ENCODE peak calls at places on chromosomes 1 and 21, in six cellular contexts. One of them, this sample, is unnamed.

GRCh38 chr1:156113263-156114004 is 1.1 kb upstream of the LMNA start:
- DNase-seq in lung: no peak
- DNase-seq in esophagus squamous epithelium: no peak
- DNase-seq in GM23248: peak; percentile 80
- DNase-seq in cardiac muscle cell: no peak
- DNase-seq in body of pancreas: no peak
- DNase-seq in this sample: no peak

GRCh38 chr1:172352435-172352834 is 68.0 kb upstream of the C1orf105 start:
- DNase-seq in lung: no peak
- DNase-seq in esophagus squamous epithelium: no peak
- DNase-seq in GM23248: peak; percentile 56
- DNase-seq in cardiac muscle cell: no peak
- DNase-seq in body of pancreas: no peak
- DNase-seq in this sample: no peak

GRCh38 chr1:153908071-153908470 is 14.7 kb downstream of the GATAD2B start:
- DNase-seq in lung: no peak
- DNase-seq in esophagus squamous epithelium: no peak
- DNase-seq in GM23248: no peak
- DNase-seq in cardiac muscle cell: no peak
- DNase-seq in body of pancreas: no peak
- DNase-seq in this sample: no peak

GRCh38 chr1:100780826-100781225 is 61.3 kb downstream of the VCAM1 start:
- DNase-seq in lung: no peak
- DNase-seq in esophagus squamous epithelium: no peak
- DNase-seq in GM23248: no peak
- DNase-seq in cardiac muscle cell: no peak
- DNase-seq in body of pancreas: no peak
- DNase-seq in this sample: no peak

GRCh38 chr1:204961765-204962419 is 81.1 kb upstream of the CNTN2 start:
- DNase-seq in lung: no peak
- DNase-seq in esophagus squamous epithelium: no peak
- DNase-seq in GM23248: peak; percentile 9
- DNase-seq in cardiac muscle cell: no peak
- DNase-seq in body of pancreas: peak; percentile 65
- DNase-seq in this sample: no peak

GRCh38 chr1:31476891-31477846 is 64.2 kb downstream of the SERINC2 start:
- DNase-seq in lung: no peak
- DNase-seq in esophagus squamous epithelium: no peak
- DNase-seq in GM23248: peak; percentile 8
- DNase-seq in cardiac muscle cell: no peak
- DNase-seq in body of pancreas: peak; percentile 8
- DNase-seq in this sample: no peak

GRCh38 chr1:223304931-223305330 is 59.0 kb downstream of the SUSD4 start:
- DNase-seq in lung: no peak
- DNase-seq in esophagus squamous epithelium: no peak
- DNase-seq in GM23248: no peak
- DNase-seq in cardiac muscle cell: no peak
- DNase-seq in body of pancreas: no peak
- DNase-seq in this sample: no peak

GRCh38 chr21:23021481-23021880 is 2023.3 kb downstream of the NCAM2 start:
- DNase-seq in lung: no peak
- DNase-seq in esophagus squamous epithelium: no peak
- DNase-seq in GM23248: no peak
- DNase-seq in cardiac muscle cell: no peak
- DNase-seq in body of pancreas: no peak
- DNase-seq in this sample: no peak

GRCh38 chr1:3418600-3418999 is 35.9 kb upstream of the ARHGEF16 start:
- DNase-seq in lung: no peak
- DNase-seq in esophagus squamous epithelium: no peak
- DNase-seq in GM23248: no peak
- DNase-seq in cardiac muscle cell: no peak
- DNase-seq in body of pancreas: no peak
- DNase-seq in this sample: no peak

GRCh38 chr1:58695206-58695605 is 4.7 kb downstream of the MYSM1 start:
- DNase-seq in lung: no peak
- DNase-seq in esophagus squamous epithelium: no peak
- DNase-seq in GM23248: no peak
- DNase-seq in cardiac muscle cell: no peak
- DNase-seq in body of pancreas: no peak
- DNase-seq in this sample: no peak

GRCh38 chr1:232629250-232630046 is 485 bp downstream of the SIPA1L2 start:
- DNase-seq in lung: peak; percentile 39
- DNase-seq in esophagus squamous epithelium: no peak
- DNase-seq in GM23248: peak; percentile 50
- DNase-seq in cardiac muscle cell: peak; percentile 57
- DNase-seq in body of pancreas: peak; percentile 39
- DNase-seq in this sample: no peak

GRCh38 chr1:53987880-53988279 is 30.1 kb downstream of the LDLRAD1 start:
- DNase-seq in lung: no peak
- DNase-seq in esophagus squamous epithelium: no peak
- DNase-seq in GM23248: peak; percentile 24
- DNase-seq in cardiac muscle cell: no peak
- DNase-seq in body of pancreas: no peak
- DNase-seq in this sample: no peak

GRCh38 chr1:24536391-24536840 is 19.5 kb upstream of the NCMAP start:
- DNase-seq in lung: no peak
- DNase-seq in esophagus squamous epithelium: no peak
- DNase-seq in GM23248: no peak
- DNase-seq in cardiac muscle cell: peak; percentile 30
- DNase-seq in body of pancreas: no peak
- DNase-seq in this sample: peak; percentile 65

GRCh38 chr21:16800536-16800935 is 712.3 kb upstream of the CXADR start:
- DNase-seq in lung: no peak
- DNase-seq in esophagus squamous epithelium: no peak
- DNase-seq in GM23248: no peak
- DNase-seq in cardiac muscle cell: no peak
- DNase-seq in body of pancreas: no peak
- DNase-seq in this sample: no peak

GRCh38 chr21:29321908-29322569 is 23.3 kb downstream of the BACH1 start:
- DNase-seq in lung: no peak
- DNase-seq in esophagus squamous epithelium: no peak
- DNase-seq in GM23248: no peak
- DNase-seq in cardiac muscle cell: no peak
- DNase-seq in body of pancreas: no peak
- DNase-seq in this sample: no peak

GRCh38 chr1:170238704-170239391 is 93.1 kb downstream of the NTMT2 start:
- DNase-seq in lung: no peak
- DNase-seq in esophagus squamous epithelium: no peak
- DNase-seq in GM23248: no peak
- DNase-seq in cardiac muscle cell: no peak
- DNase-seq in body of pancreas: no peak
- DNase-seq in this sample: no peak

GRCh38 chr1:59063501-59063900 is 233.4 kb upstream of the FGGY start:
- DNase-seq in lung: no peak
- DNase-seq in esophagus squamous epithelium: no peak
- DNase-seq in GM23248: no peak
- DNase-seq in cardiac muscle cell: no peak
- DNase-seq in body of pancreas: no peak
- DNase-seq in this sample: no peak

GRCh38 chr1:19268445-19268844 is 16.8 kb downstream of the MRTO4 start:
- DNase-seq in lung: no peak
- DNase-seq in esophagus squamous epithelium: no peak
- DNase-seq in GM23248: no peak
- DNase-seq in cardiac muscle cell: no peak
- DNase-seq in body of pancreas: no peak
- DNase-seq in this sample: no peak

GRCh38 chr1:209517651-209518050 is 65.9 kb upstream of the CAMK1G start:
- DNase-seq in lung: no peak
- DNase-seq in esophagus squamous epithelium: no peak
- DNase-seq in GM23248: no peak
- DNase-seq in cardiac muscle cell: no peak
- DNase-seq in body of pancreas: no peak
- DNase-seq in this sample: no peak

GRCh38 chr1:154812911-154813816 is 56.9 kb downstream of the KCNN3 start:
- DNase-seq in lung: peak; percentile 42
- DNase-seq in esophagus squamous epithelium: no peak
- DNase-seq in GM23248: no peak
- DNase-seq in cardiac muscle cell: peak; percentile 30
- DNase-seq in body of pancreas: peak; percentile 10
- DNase-seq in this sample: no peak

GRCh38 chr21:32306021-32306780 is 7.5 kb downstream of the MRAP start:
- DNase-seq in lung: no peak
- DNase-seq in esophagus squamous epithelium: no peak
- DNase-seq in GM23248: no peak
- DNase-seq in cardiac muscle cell: peak; percentile 43
- DNase-seq in body of pancreas: no peak
- DNase-seq in this sample: no peak

GRCh38 chr1:64163972-64164371 is 39.5 kb upstream of the UBE2U start:
- DNase-seq in lung: no peak
- DNase-seq in esophagus squamous epithelium: no peak
- DNase-seq in GM23248: peak; percentile 74
- DNase-seq in cardiac muscle cell: no peak
- DNase-seq in body of pancreas: no peak
- DNase-seq in this sample: no peak

GRCh38 chr1:108878678-108879077 is 1.9 kb downstream of the GPSM2 start:
- DNase-seq in lung: no peak
- DNase-seq in esophagus squamous epithelium: no peak
- DNase-seq in GM23248: peak; percentile 17
- DNase-seq in cardiac muscle cell: no peak
- DNase-seq in body of pancreas: no peak
- DNase-seq in this sample: no peak

GRCh38 chr1:199515261-199515660 is 512.2 kb upstream of the NR5A2 start:
- DNase-seq in lung: no peak
- DNase-seq in esophagus squamous epithelium: no peak
- DNase-seq in GM23248: no peak
- DNase-seq in cardiac muscle cell: no peak
- DNase-seq in body of pancreas: no peak
- DNase-seq in this sample: no peak

GRCh38 chr21:46050651-46051378 is 47.1 kb upstream of the COL6A2 start:
- DNase-seq in lung: no peak
- DNase-seq in esophagus squamous epithelium: no peak
- DNase-seq in GM23248: no peak
- DNase-seq in cardiac muscle cell: no peak
- DNase-seq in body of pancreas: no peak
- DNase-seq in this sample: no peak

GRCh38 chr1:198295975-198296374 is 139.2 kb downstream of the NEK7 start:
- DNase-seq in lung: no peak
- DNase-seq in esophagus squamous epithelium: no peak
- DNase-seq in GM23248: no peak
- DNase-seq in cardiac muscle cell: peak; percentile 13
- DNase-seq in body of pancreas: no peak
- DNase-seq in this sample: no peak

GRCh38 chr1:29823536-29823935 is 587.2 kb downstream of the PTPRU start:
- DNase-seq in lung: peak; percentile 7
- DNase-seq in esophagus squamous epithelium: no peak
- DNase-seq in GM23248: no peak
- DNase-seq in cardiac muscle cell: no peak
- DNase-seq in body of pancreas: no peak
- DNase-seq in this sample: no peak

GRCh38 chr1:162627662-162628296 is 4.5 kb upstream of the DDR2 start:
- DNase-seq in lung: no peak
- DNase-seq in esophagus squamous epithelium: no peak
- DNase-seq in GM23248: peak; percentile 64
- DNase-seq in cardiac muscle cell: peak; percentile 36
- DNase-seq in body of pancreas: no peak
- DNase-seq in this sample: no peak

GRCh38 chr1:1066403-1067283 is 7.5 kb downstream of the RNF223 start:
- DNase-seq in lung: no peak
- DNase-seq in esophagus squamous epithelium: no peak
- DNase-seq in GM23248: peak; percentile 50
- DNase-seq in cardiac muscle cell: no peak
- DNase-seq in body of pancreas: no peak
- DNase-seq in this sample: no peak

GRCh38 chr1:226355679-226356583 is 47.0 kb upstream of the LIN9 start:
- DNase-seq in lung: no peak
- DNase-seq in esophagus squamous epithelium: no peak
- DNase-seq in GM23248: no peak
- DNase-seq in cardiac muscle cell: peak; percentile 91
- DNase-seq in body of pancreas: no peak
- DNase-seq in this sample: no peak
- H3K4me3 ChIP-seq in lung: no peak overlapping the region
- H3K4me3 ChIP-seq in esophagus squamous epithelium: no peak overlapping the region
- H3K4me3 ChIP-seq in GM23248: no peak overlapping the region
- H3K4me3 ChIP-seq in cardiac muscle cell: no peak overlapping the region
- H3K4me3 ChIP-seq in body of pancreas: no peak overlapping the region
- H3K4me3 ChIP-seq in this sample: no peak overlapping the region

GRCh38 chr1:51422367-51423097 is 92.2 kb upstream of the TTC39A start:
- DNase-seq in lung: no peak
- DNase-seq in esophagus squamous epithelium: no peak
- DNase-seq in GM23248: no peak
- DNase-seq in cardiac muscle cell: no peak
- DNase-seq in body of pancreas: no peak
- DNase-seq in this sample: no peak
- H3K27ac ChIP-seq in lung: no peak overlapping the region
- H3K27ac ChIP-seq in esophagus squamous epithelium: no peak overlapping the region
- H3K27ac ChIP-seq in GM23248: no peak overlapping the region
- H3K27ac ChIP-seq in cardiac muscle cell: peak overlapping the region; percentile 95
- H3K27ac ChIP-seq in body of pancreas: no peak overlapping the region
- H3K27ac ChIP-seq in this sample: no peak overlapping the region

GRCh38 chr1:216461466-216461865 is 38.2 kb upstream of the USH2A start:
- DNase-seq in lung: no peak
- DNase-seq in esophagus squamous epithelium: no peak
- DNase-seq in GM23248: no peak
- DNase-seq in cardiac muscle cell: peak; percentile 23
- DNase-seq in body of pancreas: no peak
- DNase-seq in this sample: no peak
- H3K4me1 ChIP-seq in lung: no peaks in the 10 kb centered on the region
- H3K4me1 ChIP-seq in esophagus squamous epithelium: no peaks in the 10 kb centered on the region
- H3K4me1 ChIP-seq in GM23248: peaks cover 13% of the 10 kb centered on the region
- H3K4me1 ChIP-seq in cardiac muscle cell: peaks cover 50% of the 10 kb centered on the region
- H3K4me1 ChIP-seq in body of pancreas: peaks cover 10% of the 10 kb centered on the region
- H3K4me1 ChIP-seq in this sample: no peaks in the 10 kb centered on the region

GRCh38 chr1:81803423-81804103 is 2.8 kb downstream of the ADGRL2 start:
- DNase-seq in lung: no peak
- DNase-seq in esophagus squamous epithelium: no peak
- DNase-seq in GM23248: peak; percentile 60
- DNase-seq in cardiac muscle cell: peak; percentile 58
- DNase-seq in body of pancreas: peak; percentile 25
- DNase-seq in this sample: no peak

GRCh38 chr1:81806432-81806770 is 5.7 kb downstream of the ADGRL2 start:
- DNase-seq in lung: no peak
- DNase-seq in esophagus squamous epithelium: no peak
- DNase-seq in GM23248: no peak
- DNase-seq in cardiac muscle cell: no peak
- DNase-seq in body of pancreas: no peak
- DNase-seq in this sample: no peak

GRCh38 chr1:81802601-81803422 is 2.1 kb downstream of the ADGRL2 start:
- DNase-seq in lung: peak; percentile 48
- DNase-seq in esophagus squamous epithelium: no peak
- DNase-seq in GM23248: peak; percentile 84
- DNase-seq in cardiac muscle cell: peak; percentile 83
- DNase-seq in body of pancreas: peak; percentile 79
- DNase-seq in this sample: no peak

GRCh38 chr1:81805537-81806431 is 5.0 kb downstream of the ADGRL2 start:
- DNase-seq in lung: no peak
- DNase-seq in esophagus squamous epithelium: no peak
- DNase-seq in GM23248: no peak
- DNase-seq in cardiac muscle cell: no peak
- DNase-seq in body of pancreas: no peak
- DNase-seq in this sample: no peak

DNA sequence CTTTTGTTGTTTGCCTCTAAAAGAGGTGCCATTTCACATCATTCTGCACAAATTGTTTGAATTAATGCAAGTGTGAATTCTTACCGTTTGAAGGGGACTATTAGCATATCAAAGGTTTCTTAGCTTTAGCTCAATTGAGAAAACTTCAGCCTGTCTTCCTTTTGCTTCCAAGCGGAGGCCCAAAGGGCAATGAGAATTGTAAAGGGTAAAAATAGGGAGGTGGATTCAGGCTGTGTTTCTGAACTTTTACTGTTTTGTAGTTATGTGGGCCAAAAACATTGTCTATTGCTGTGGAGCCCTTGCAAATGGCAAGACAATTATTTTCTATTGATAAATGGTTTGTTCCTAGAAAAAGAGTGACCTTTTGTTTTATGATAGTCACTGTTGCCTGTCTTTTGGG is 3.6 kb downstream of the ADGRL2 start:
- DNase-seq in lung: no peak
- DNase-seq in esophagus squamous epithelium: no peak
- DNase-seq in GM23248: peak; percentile 8
- DNase-seq in cardiac muscle cell: peak; percentile 29
- DNase-seq in body of pancreas: no peak
- DNase-seq in this sample: no peak
- H3K4me3 ChIP-seq in lung: peak overlapping the region; percentile 11
- H3K4me3 ChIP-seq in esophagus squamous epithelium: peak overlapping the region; percentile 87
- H3K4me3 ChIP-seq in GM23248: peak overlapping the region; percentile 83
- H3K4me3 ChIP-seq in cardiac muscle cell: peak overlapping the region; percentile 94
- H3K4me3 ChIP-seq in body of pancreas: no peak overlapping the region
- H3K4me3 ChIP-seq in this sample: no peak overlapping the region

This sample was measured in effector memory CD4-positive, alpha-beta T cell.